ENCODE peak calls at places on chromosomes 16 and 17, in eight cellular contexts. Z is left ventricle myocardium inferior; G is NCI-H510A treated with DMSO at 0.1 percent for 48 hours; T is MM.1S; X is transverse colon; Y is fibroblast of the conjunctiva; F is CD8-positive, alpha-beta T cell; S is fibroblast of pulmonary artery. Q is an unnamed sample.

GRCh38 chr17:55770220-55770870 is 19.5 kb downstream of the PCTP start:
- DNase-seq in Z (no peak), G (peak), T (peak), X (no peak), Y (peak), F (no peak), S (peak), Q (peak)

GRCh38 chr17:83199500-83200201 is 120.2 kb downstream of the METRNL start:
- DNase-seq in Z (peak), G (no peak), T (peak), X (peak), Y (no peak), F (peak), S (no peak), Q (no peak)

GRCh38 chr16:24568392-24568791 is 29.0 kb downstream of the RBBP6 start:
- DNase-seq in Z (no peak), G (no peak), T (no peak), X (no peak), Y (peak), F (no peak), S (peak), Q (no peak)

GRCh38 chr16:31010539-31010938 is at the start of gene STX1B:
- DNase-seq in Z (no peak), G (no peak), T (no peak), X (peak), Y (no peak), F (peak), S (no peak), Q (no peak)

GRCh38 chr17:15782809-15783208 is 50.7 kb downstream of the TBC1D26 start:
- DNase-seq in Z (peak), G (no peak), T (no peak), X (peak), Y (peak), F (no peak), S (peak), Q (no peak)

GRCh38 chr16:23317266-23317661 is 15.2 kb downstream of the SCNN1B start:
- DNase-seq in Z (no peak), G (peak), T (no peak), X (peak), Y (no peak), F (no peak), S (no peak), Q (no peak)

GRCh38 chr16:1152651-1153259 is at the start of gene CACNA1H:
- DNase-seq in Z (peak), G (no peak), T (no peak), X (no peak), Y (no peak), F (peak), S (no peak), Q (no peak)

GRCh38 chr16:66295761-66296546 is 70.5 kb upstream of the CDH5 start:
- DNase-seq in Z (no peak), G (no peak), T (no peak), X (no peak), Y (no peak), F (no peak), S (no peak), Q (no peak)

GRCh38 chr17:77374170-77374936 is 233.6 kb downstream of the SEC14L1 start:
- DNase-seq in Z (peak), G (peak), T (no peak), X (peak), Y (peak), F (peak), S (peak), Q (peak)

GRCh38 chr16:62253926-62254325 is 217.7 kb upstream of the CDH8 start:
- DNase-seq in Z (no peak), G (no peak), T (no peak), X (no peak), Y (no peak), F (no peak), S (no peak), Q (no peak)

GRCh38 chr17:4733073-4733531 is 1.9 kb downstream of the MED11 start:
- DNase-seq in Z (no peak), G (no peak), T (peak), X (no peak), Y (no peak), F (no peak), S (no peak), Q (no peak)

GRCh38 chr16:85480727-85481101 is 132.4 kb upstream of the GSE1 start:
- DNase-seq in Z (no peak), G (no peak), T (peak), X (no peak), Y (no peak), F (no peak), S (no peak), Q (no peak)

GRCh38 chr16:30621765-30622164 is 11.6 kb upstream of the ZNF689 start:
- DNase-seq in Z (no peak), G (no peak), T (no peak), X (no peak), Y (no peak), F (no peak), S (no peak), Q (no peak)

GRCh38 chr16:69179255-69180010 is 7.5 kb upstream of the SNTB2 start:
- DNase-seq in Z (peak), G (no peak), T (peak), X (peak), Y (peak), F (no peak), S (peak), Q (no peak)

GRCh38 chr16:49382916-49383315 is 9.3 kb downstream of the C16orf78 start:
- DNase-seq in Z (no peak), G (no peak), T (peak), X (peak), Y (no peak), F (no peak), S (no peak), Q (no peak)

GRCh38 chr17:63911657-63912100 is 621 bp upstream of the CSHL1 start:
- DNase-seq in Z (no peak), G (peak), T (peak), X (peak), Y (no peak), F (peak), S (peak), Q (peak)

GRCh38 chr17:73196500-73196899 is 3.6 kb downstream of the COG1 start:
- DNase-seq in Z (no peak), G (peak), T (no peak), X (peak), Y (no peak), F (no peak), S (peak), Q (no peak)

GRCh38 chr17:52376137-52376536 is 217.6 kb upstream of the CA10 start:
- DNase-seq in Z (no peak), G (no peak), T (no peak), X (no peak), Y (no peak), F (no peak), S (no peak), Q (no peak)

GRCh38 chr17:929547-929946 is 50.0 kb downstream of the NXN start:
- DNase-seq in Z (no peak), G (no peak), T (no peak), X (no peak), Y (no peak), F (no peak), S (no peak), Q (no peak)

GRCh38 chr17:74361613-74362391 is at the start of gene BTBD17:
- DNase-seq in Z (peak), G (peak), T (no peak), X (peak), Y (no peak), F (no peak), S (no peak), Q (peak)

GRCh38 chr16:2450535-2450934 is 9.4 kb upstream of the TEDC2 start:
- DNase-seq in Z (no peak), G (no peak), T (no peak), X (no peak), Y (no peak), F (no peak), S (no peak), Q (no peak)

GRCh38 chr17:7215136-7215638 is 4.4 kb downstream of the DLG4 start:
- DNase-seq in Z (no peak), G (no peak), T (no peak), X (no peak), Y (no peak), F (no peak), S (no peak), Q (no peak)

GRCh38 chr17:79789943-79790804 is 6.7 kb downstream of the CBX8 start:
- DNase-seq in Z (no peak), G (no peak), T (no peak), X (peak), Y (no peak), F (no peak), S (no peak), Q (peak)

GRCh38 chr17:27158390-27158789 is 135.5 kb upstream of the WSB1 start:
- DNase-seq in Z (no peak), G (no peak), T (no peak), X (no peak), Y (no peak), F (no peak), S (no peak), Q (no peak)

GRCh38 chr17:40949406-40949805 is 12.0 kb upstream of the KRT23 start:
- DNase-seq in Z (no peak), G (no peak), T (no peak), X (no peak), Y (no peak), F (no peak), S (no peak), Q (no peak)

GRCh38 chr17:13962716-13963115 is 106.6 kb upstream of the COX10 start:
- DNase-seq in Z (no peak), G (no peak), T (peak), X (no peak), Y (no peak), F (no peak), S (no peak), Q (no peak)

GRCh38 chr16:17590711-17591654 is 120.2 kb upstream of the XYLT1 start:
- DNase-seq in Z (no peak), G (no peak), T (no peak), X (no peak), Y (no peak), F (peak), S (no peak), Q (no peak)

Q was measured in HuH-7.5.